ENCODE peak calls at places on chromosomes 13 and 19, in eight cellular contexts. S is head of caudate nucleus, D is spleen, M is T-helper 17 cell, V is endodermal cell, F is heart left ventricle, I is GM12891, T is mucosa of gallbladder. Y is an unnamed sample.

GRCh38 chr19:40613669-40614594 is 12.8 kb downstream of the LTBP4 start:
- DNase-seq in I (peak), V (peak), T (peak), F (peak), D (peak), M (peak), S (no peak), Y (no peak)

GRCh38 chr13:113635709-113636108 is 22.3 kb downstream of the ATP4B start:
- DNase-seq in D (peak), M (no peak), V (no peak), F (no peak), S (no peak), T (no peak), I (no peak), Y (no peak)

GRCh38 chr19:39792999-39793546 is 14.4 kb downstream of the LEUTX start:
- DNase-seq in F (peak), T (peak), V (peak), D (peak), S (peak), M (peak), I (peak), Y (peak)

GRCh38 chr13:25727776-25728175 is 324.0 kb downstream of the SHISA2 start:
- DNase-seq in M (no peak), D (no peak), S (no peak), F (no peak), V (no peak), I (no peak), T (no peak), Y (no peak)

GRCh38 chr13:51041710-51042109 is 69.4 kb downstream of the C13orf42 start:
- DNase-seq in D (no peak), V (peak), I (no peak), T (no peak), F (no peak), S (no peak), M (no peak), Y (no peak)

GRCh38 chr19:23033721-23034120 is 30.7 kb upstream of the ZNF728 start:
- DNase-seq in S (no peak), D (no peak), T (no peak), I (no peak), M (no peak), F (no peak), V (no peak), Y (no peak)

GRCh38 chr13:35255241-35255640 is 221.2 kb downstream of the MAB21L1 start:
- DNase-seq in D (no peak), I (no peak), T (no peak), F (no peak), V (no peak), S (no peak), M (no peak), Y (no peak)

GRCh38 chr13:102399791-102400618 is 1.8 kb downstream of the FGF14 start:
- DNase-seq in V (peak), S (peak), T (no peak), M (no peak), F (peak), D (peak), I (no peak), Y (no peak)

GRCh38 chr19:55088543-55089265 is 13.0 kb downstream of the EPS8L1 start:
- DNase-seq in S (peak), D (peak), I (peak), T (peak), M (peak), V (peak), F (no peak), Y (peak)

GRCh38 chr19:46428278-46429141 is at the start of gene PNMA8C:
- DNase-seq in I (no peak), S (peak), D (peak), M (no peak), T (peak), F (peak), V (peak), Y (no peak)

GRCh38 chr19:42693760-42694350 is 46.4 kb downstream of the PSG3 start:
- DNase-seq in S (no peak), I (peak), F (no peak), M (no peak), V (peak), D (no peak), T (no peak), Y (peak)

GRCh38 chr13:52882803-52883202 is 34.4 kb upstream of the PCDH8 start:
- DNase-seq in T (no peak), V (peak), S (no peak), D (no peak), M (no peak), I (no peak), F (no peak), Y (no peak)

GRCh38 chr19:28519950-28520861 is 692.7 kb downstream of the UQCRFS1 start:
- DNase-seq in I (no peak), S (peak), T (no peak), M (no peak), D (no peak), V (no peak), F (no peak), Y (no peak)

GRCh38 chr13:50422181-50423148 is 407.2 kb downstream of the KCNRG start:
- DNase-seq in V (no peak), D (no peak), I (no peak), T (no peak), F (no peak), S (no peak), M (no peak), Y (no peak)

GRCh38 chr19:51530616-51531015 is 854 bp downstream of the SIGLEC6 start:
- DNase-seq in M (no peak), T (no peak), D (peak), F (no peak), S (no peak), V (no peak), I (no peak), Y (no peak)

GRCh38 chr19:49340865-49341718 is 5.9 kb downstream of the CD37 start:
- DNase-seq in F (no peak), S (no peak), V (peak), T (no peak), I (no peak), M (no peak), D (peak), Y (no peak)

GRCh38 chr19:49773663-49774305 is 7.0 kb downstream of the AP2A1 start:
- DNase-seq in T (no peak), S (no peak), M (no peak), F (no peak), D (no peak), V (no peak), I (no peak), Y (no peak)

GRCh38 chr19:7685546-7686445 is 5.2 kb downstream of the TRAPPC5 start:
- DNase-seq in M (no peak), S (no peak), V (no peak), F (no peak), I (no peak), D (peak), T (no peak), Y (no peak)

GRCh38 chr13:28027607-28028364 is 39.3 kb upstream of the URAD start:
- DNase-seq in F (no peak), M (no peak), I (no peak), D (no peak), T (no peak), S (no peak), V (no peak), Y (no peak)

GRCh38 chr13:35771898-35772297 is 295.4 kb upstream of the MAB21L1 start:
- DNase-seq in M (no peak), D (no peak), V (no peak), F (no peak), S (no peak), T (no peak), I (no peak), Y (peak)

GRCh38 chr19:56295531-56296455 is 18.8 kb downstream of the ZSCAN5A start:
- DNase-seq in S (no peak), T (no peak), V (no peak), F (no peak), I (no peak), M (no peak), D (no peak), Y (no peak)

GRCh38 chr19:46728693-46729339 is 11.9 kb upstream of the PRKD2 start:
- DNase-seq in S (peak), F (peak), I (peak), T (peak), V (peak), D (peak), M (peak), Y (peak)

GRCh38 chr19:22144394-22144793 is 52.4 kb downstream of the ZNF676 start:
- DNase-seq in I (no peak), S (no peak), F (no peak), V (no peak), M (no peak), T (no peak), D (no peak), Y (no peak)

GRCh38 chr13:100789968-100790367 is 115.4 kb upstream of the TMTC4 start:
- DNase-seq in F (no peak), D (no peak), S (no peak), M (no peak), V (no peak), I (peak), T (no peak), Y (no peak)

GRCh38 chr19:2186071-2186846 is 22.5 kb downstream of the DOT1L start:
- DNase-seq in V (peak), S (no peak), M (no peak), I (no peak), T (peak), F (peak), D (no peak), Y (no peak)

GRCh38 chr19:48329167-48329891 is 4.0 kb downstream of the EMP3 start:
- DNase-seq in V (peak), S (peak), M (no peak), D (no peak), F (no peak), T (no peak), I (no peak), Y (no peak)

GRCh38 chr19:47187023-47187655 is 43.9 kb downstream of the BBC3 start:
- DNase-seq in M (no peak), T (no peak), I (no peak), V (no peak), D (no peak), F (no peak), S (no peak), Y (no peak)

GRCh38 chr19:58392945-58393724 is 2.3 kb upstream of the RNF225 start:
- DNase-seq in S (no peak), M (no peak), V (peak), T (no peak), D (no peak), F (no peak), I (no peak), Y (peak)